ENCODE peak calls at places on chromosomes 6 and 20, in five cellular contexts. One of them, this sample, is unnamed.

GRCh38 chr20:12090920-12091319 is 173.2 kb downstream of the BTBD3 start:
- DNase-seq in choroid plexus epithelial cell: no peak
- DNase-seq in AG10803: no peak
- DNase-seq in astrocyte of the spinal cord: no peak
- DNase-seq in left ventricle myocardium inferior: no peak
- DNase-seq in this sample: no peak

GRCh38 chr20:58698741-58699141 is 6.1 kb downstream of the NPEPL1 start:
- DNase-seq in choroid plexus epithelial cell: no peak
- DNase-seq in AG10803: no peak
- DNase-seq in astrocyte of the spinal cord: no peak
- DNase-seq in left ventricle myocardium inferior: peak; percentile 26
- DNase-seq in this sample: peak; percentile 67

GRCh38 chr20:57006411-57007170 is 259.9 kb downstream of the BMP7 start:
- DNase-seq in choroid plexus epithelial cell: peak; percentile 46
- DNase-seq in AG10803: peak; percentile 23
- DNase-seq in astrocyte of the spinal cord: peak; percentile 28
- DNase-seq in left ventricle myocardium inferior: no peak
- DNase-seq in this sample: no peak

GRCh38 chr6:90375681-90376439 is 79.2 kb upstream of the BACH2 start:
- DNase-seq in choroid plexus epithelial cell: peak; percentile 65
- DNase-seq in AG10803: peak; percentile 72
- DNase-seq in astrocyte of the spinal cord: peak; percentile 83
- DNase-seq in left ventricle myocardium inferior: no peak
- DNase-seq in this sample: no peak

GRCh38 chr20:23362392-23363256 is 642 bp downstream of the GZF1 start:
- DNase-seq in choroid plexus epithelial cell: peak; percentile 47
- DNase-seq in AG10803: peak; percentile 48
- DNase-seq in astrocyte of the spinal cord: peak; percentile 13
- DNase-seq in left ventricle myocardium inferior: peak; percentile 51
- DNase-seq in this sample: peak; percentile 64

GRCh38 chr6:43853066-43853650 is 83.1 kb downstream of the VEGFA start:
- DNase-seq in choroid plexus epithelial cell: peak; percentile 34
- DNase-seq in AG10803: peak; percentile 45
- DNase-seq in astrocyte of the spinal cord: no peak
- DNase-seq in left ventricle myocardium inferior: no peak
- DNase-seq in this sample: no peak

GRCh38 chr6:16437984-16438383 is 199.6 kb downstream of the GMPR start:
- DNase-seq in choroid plexus epithelial cell: no peak
- DNase-seq in AG10803: no peak
- DNase-seq in astrocyte of the spinal cord: no peak
- DNase-seq in left ventricle myocardium inferior: no peak
- DNase-seq in this sample: no peak

GRCh38 chr20:63619086-63619485 is 7.8 kb downstream of the GMEB2 start:
- DNase-seq in choroid plexus epithelial cell: no peak
- DNase-seq in AG10803: no peak
- DNase-seq in astrocyte of the spinal cord: no peak
- DNase-seq in left ventricle myocardium inferior: no peak
- DNase-seq in this sample: no peak

GRCh38 chr6:137798261-137798660 is 68.8 kb upstream of the TNFAIP3 start:
- DNase-seq in choroid plexus epithelial cell: peak; percentile 41
- DNase-seq in AG10803: no peak
- DNase-seq in astrocyte of the spinal cord: no peak
- DNase-seq in left ventricle myocardium inferior: no peak
- DNase-seq in this sample: no peak

GRCh38 chr6:157597461-157598312 is 216.7 kb downstream of the ZDHHC14 start:
- DNase-seq in choroid plexus epithelial cell: peak; percentile 42
- DNase-seq in AG10803: peak; percentile 34
- DNase-seq in astrocyte of the spinal cord: peak; percentile 41
- DNase-seq in left ventricle myocardium inferior: peak; percentile 36
- DNase-seq in this sample: peak; percentile 37

GRCh38 chr6:126803769-126804168 is 314.7 kb upstream of the RSPO3 start:
- DNase-seq in choroid plexus epithelial cell: no peak
- DNase-seq in AG10803: no peak
- DNase-seq in astrocyte of the spinal cord: no peak
- DNase-seq in left ventricle myocardium inferior: no peak
- DNase-seq in this sample: no peak

GRCh38 chr20:47389867-47390347 is 33.4 kb upstream of the ZMYND8 start:
- DNase-seq in choroid plexus epithelial cell: peak; percentile 51
- DNase-seq in AG10803: peak; percentile 45
- DNase-seq in astrocyte of the spinal cord: peak; percentile 39
- DNase-seq in left ventricle myocardium inferior: no peak
- DNase-seq in this sample: no peak

GRCh38 chr6:22764521-22764920 is 195.2 kb downstream of the HDGFL1 start:
- DNase-seq in choroid plexus epithelial cell: peak; percentile 64
- DNase-seq in AG10803: no peak
- DNase-seq in astrocyte of the spinal cord: peak; percentile 72
- DNase-seq in left ventricle myocardium inferior: no peak
- DNase-seq in this sample: no peak

GRCh38 chr20:12847862-12848261 is 160.9 kb upstream of the SPTLC3 start:
- DNase-seq in choroid plexus epithelial cell: peak; percentile 41
- DNase-seq in AG10803: peak; percentile 1
- DNase-seq in astrocyte of the spinal cord: peak; percentile 15
- DNase-seq in left ventricle myocardium inferior: no peak
- DNase-seq in this sample: no peak

GRCh38 chr6:27250955-27251671 is 3.6 kb downstream of the PRSS16 start:
- DNase-seq in choroid plexus epithelial cell: peak; percentile 41
- DNase-seq in AG10803: no peak
- DNase-seq in astrocyte of the spinal cord: no peak
- DNase-seq in left ventricle myocardium inferior: no peak
- DNase-seq in this sample: peak; percentile 29

GRCh38 chr6:130852844-130853554 is 25.8 kb downstream of the SMLR1 start:
- DNase-seq in choroid plexus epithelial cell: peak; percentile 26
- DNase-seq in AG10803: peak; percentile 20
- DNase-seq in astrocyte of the spinal cord: no peak
- DNase-seq in left ventricle myocardium inferior: no peak
- DNase-seq in this sample: no peak

GRCh38 chr6:123402052-123402451 is 234.7 kb downstream of the TRDN start:
- DNase-seq in choroid plexus epithelial cell: no peak
- DNase-seq in AG10803: no peak
- DNase-seq in astrocyte of the spinal cord: no peak
- DNase-seq in left ventricle myocardium inferior: no peak
- DNase-seq in this sample: no peak

GRCh38 chr6:34587325-34587724 is 31.2 kb upstream of the SPDEF start:
- DNase-seq in choroid plexus epithelial cell: no peak
- DNase-seq in AG10803: no peak
- DNase-seq in astrocyte of the spinal cord: no peak
- DNase-seq in left ventricle myocardium inferior: no peak
- DNase-seq in this sample: no peak

GRCh38 chr20:58447733-58448391 is 58.8 kb downstream of the VAPB start:
- DNase-seq in choroid plexus epithelial cell: peak; percentile 77
- DNase-seq in AG10803: peak; percentile 48
- DNase-seq in astrocyte of the spinal cord: peak; percentile 61
- DNase-seq in left ventricle myocardium inferior: no peak
- DNase-seq in this sample: no peak

GRCh38 chr6:14009416-14009815 is 84.7 kb downstream of the RNF182 start:
- DNase-seq in choroid plexus epithelial cell: no peak
- DNase-seq in AG10803: no peak
- DNase-seq in astrocyte of the spinal cord: no peak
- DNase-seq in left ventricle myocardium inferior: no peak
- DNase-seq in this sample: no peak

GRCh38 chr6:10838794-10839333 is 525 bp upstream of the MAK start:
- DNase-seq in choroid plexus epithelial cell: no peak
- DNase-seq in AG10803: no peak
- DNase-seq in astrocyte of the spinal cord: no peak
- DNase-seq in left ventricle myocardium inferior: no peak
- DNase-seq in this sample: no peak

GRCh38 chr20:61635721-61636455 is 383.8 kb downstream of the CDH4 start:
- DNase-seq in choroid plexus epithelial cell: no peak
- DNase-seq in AG10803: no peak
- DNase-seq in astrocyte of the spinal cord: no peak
- DNase-seq in left ventricle myocardium inferior: no peak
- DNase-seq in this sample: no peak

GRCh38 chr20:47050996-47051395 is 156.4 kb downstream of the EYA2 start:
- DNase-seq in choroid plexus epithelial cell: no peak
- DNase-seq in AG10803: no peak
- DNase-seq in astrocyte of the spinal cord: no peak
- DNase-seq in left ventricle myocardium inferior: no peak
- DNase-seq in this sample: no peak

GRCh38 chr6:108968746-108969316 is 120.6 kb downstream of the ARMC2 start:
- DNase-seq in choroid plexus epithelial cell: no peak
- DNase-seq in AG10803: no peak
- DNase-seq in astrocyte of the spinal cord: no peak
- DNase-seq in left ventricle myocardium inferior: no peak
- DNase-seq in this sample: no peak

GRCh38 chr20:57167971-57168693 is 98.3 kb downstream of the BMP7 start:
- DNase-seq in choroid plexus epithelial cell: peak; percentile 10
- DNase-seq in AG10803: no peak
- DNase-seq in astrocyte of the spinal cord: no peak
- DNase-seq in left ventricle myocardium inferior: peak; percentile 52
- DNase-seq in this sample: no peak

GRCh38 chr20:54058420-54059139 is 11.8 kb downstream of the BCAS1 start:
- DNase-seq in choroid plexus epithelial cell: no peak
- DNase-seq in AG10803: no peak
- DNase-seq in astrocyte of the spinal cord: no peak
- DNase-seq in left ventricle myocardium inferior: no peak
- DNase-seq in this sample: no peak

GRCh38 chr6:170424634-170425126 is 118.1 kb downstream of the FAM120B start:
- DNase-seq in choroid plexus epithelial cell: no peak
- DNase-seq in AG10803: no peak
- DNase-seq in astrocyte of the spinal cord: no peak
- DNase-seq in left ventricle myocardium inferior: no peak
- DNase-seq in this sample: no peak

GRCh38 chr20:59787186-59787890 is 146.1 kb downstream of the SYCP2 start:
- DNase-seq in choroid plexus epithelial cell: no peak
- DNase-seq in AG10803: no peak
- DNase-seq in astrocyte of the spinal cord: no peak
- DNase-seq in left ventricle myocardium inferior: no peak
- DNase-seq in this sample: no peak

GRCh38 chr6:116402108-116402507 is 31.4 kb downstream of the DSE start:
- DNase-seq in choroid plexus epithelial cell: no peak
- DNase-seq in AG10803: no peak
- DNase-seq in astrocyte of the spinal cord: no peak
- DNase-seq in left ventricle myocardium inferior: no peak
- DNase-seq in this sample: no peak

GRCh38 chr6:170094686-170095272 is 196.1 kb downstream of the DLL1 start:
- DNase-seq in choroid plexus epithelial cell: no peak
- DNase-seq in AG10803: no peak
- DNase-seq in astrocyte of the spinal cord: no peak
- DNase-seq in left ventricle myocardium inferior: no peak
- DNase-seq in this sample: no peak

GRCh38 chr6:17490724-17491123 is 97.3 kb downstream of the CAP2 start:
- DNase-seq in choroid plexus epithelial cell: peak; percentile 71
- DNase-seq in AG10803: no peak
- DNase-seq in astrocyte of the spinal cord: peak; percentile 50
- DNase-seq in left ventricle myocardium inferior: no peak
- DNase-seq in this sample: no peak

GRCh38 chr20:64056639-64056888 is 6.4 kb upstream of the TCEA2 start:
- DNase-seq in choroid plexus epithelial cell: no peak
- DNase-seq in AG10803: no peak
- DNase-seq in astrocyte of the spinal cord: no peak
- DNase-seq in left ventricle myocardium inferior: no peak
- DNase-seq in this sample: no peak

GRCh38 chr20:18213002-18213401 is 75.3 kb upstream of the ZNF133 start:
- DNase-seq in choroid plexus epithelial cell: no peak
- DNase-seq in AG10803: no peak
- DNase-seq in astrocyte of the spinal cord: no peak
- DNase-seq in left ventricle myocardium inferior: no peak
- DNase-seq in this sample: no peak

GRCh38 chr20:50292324-50293243 is 102.0 kb downstream of the CEBPB start:
- DNase-seq in choroid plexus epithelial cell: peak; percentile 97
- DNase-seq in AG10803: peak; percentile 97
- DNase-seq in astrocyte of the spinal cord: peak; percentile 96
- DNase-seq in left ventricle myocardium inferior: peak; percentile 91
- DNase-seq in this sample: peak; percentile 97

GRCh38 chr20:50293244-50294139 is 102.9 kb downstream of the CEBPB start:
- DNase-seq in choroid plexus epithelial cell: no peak
- DNase-seq in AG10803: no peak
- DNase-seq in astrocyte of the spinal cord: no peak
- DNase-seq in left ventricle myocardium inferior: peak; percentile 17
- DNase-seq in this sample: peak; percentile 14

GRCh38 chr20:50289581-50289980 is 99.0 kb downstream of the CEBPB start:
- DNase-seq in choroid plexus epithelial cell: no peak
- DNase-seq in AG10803: no peak
- DNase-seq in astrocyte of the spinal cord: no peak
- DNase-seq in left ventricle myocardium inferior: no peak
- DNase-seq in this sample: no peak

GRCh38 chr20:50290815-50291214 is 100.2 kb downstream of the CEBPB start:
- DNase-seq in choroid plexus epithelial cell: no peak
- DNase-seq in AG10803: no peak
- DNase-seq in astrocyte of the spinal cord: no peak
- DNase-seq in left ventricle myocardium inferior: no peak
- DNase-seq in this sample: no peak

GRCh38 chr20:50291428-50292323 is 101.0 kb downstream of the CEBPB start:
- DNase-seq in choroid plexus epithelial cell: no peak
- DNase-seq in AG10803: no peak
- DNase-seq in astrocyte of the spinal cord: no peak
- DNase-seq in left ventricle myocardium inferior: peak; percentile 13
- DNase-seq in this sample: peak; percentile 77
- H3K4me3 ChIP-seq in choroid plexus epithelial cell: no peak overlapping the region
- H3K4me3 ChIP-seq in AG10803: no peak overlapping the region
- H3K4me3 ChIP-seq in astrocyte of the spinal cord: no peak overlapping the region
- H3K4me3 ChIP-seq in left ventricle myocardium inferior: no peak overlapping the region
- H3K4me3 ChIP-seq in this sample: no peak overlapping the region

GRCh38 chr6:139262519-139263300 is 29.1 kb downstream of the TXLNB start:
- DNase-seq in choroid plexus epithelial cell: no peak
- DNase-seq in AG10803: no peak
- DNase-seq in astrocyte of the spinal cord: no peak
- DNase-seq in left ventricle myocardium inferior: no peak
- DNase-seq in this sample: no peak
- H3K4me3 ChIP-seq in choroid plexus epithelial cell: no peak overlapping the region
- H3K4me3 ChIP-seq in AG10803: no peak overlapping the region
- H3K4me3 ChIP-seq in astrocyte of the spinal cord: no peak overlapping the region
- H3K4me3 ChIP-seq in left ventricle myocardium inferior: no peak overlapping the region
- H3K4me3 ChIP-seq in this sample: no peak overlapping the region

GRCh38 chr6:118663993-118664985 is 12.9 kb upstream of the CEP85L start:
- DNase-seq in choroid plexus epithelial cell: no peak
- DNase-seq in AG10803: peak; percentile 23
- DNase-seq in astrocyte of the spinal cord: no peak
- DNase-seq in left ventricle myocardium inferior: no peak
- DNase-seq in this sample: no peak
- H3K4me3 ChIP-seq in choroid plexus epithelial cell: no peak overlapping the region
- H3K4me3 ChIP-seq in AG10803: peak overlapping the region; percentile 41
- H3K4me3 ChIP-seq in astrocyte of the spinal cord: no peak overlapping the region
- H3K4me3 ChIP-seq in left ventricle myocardium inferior: peak overlapping the region; percentile 36
- H3K4me3 ChIP-seq in this sample: peak overlapping the region; percentile 54

DNA sequence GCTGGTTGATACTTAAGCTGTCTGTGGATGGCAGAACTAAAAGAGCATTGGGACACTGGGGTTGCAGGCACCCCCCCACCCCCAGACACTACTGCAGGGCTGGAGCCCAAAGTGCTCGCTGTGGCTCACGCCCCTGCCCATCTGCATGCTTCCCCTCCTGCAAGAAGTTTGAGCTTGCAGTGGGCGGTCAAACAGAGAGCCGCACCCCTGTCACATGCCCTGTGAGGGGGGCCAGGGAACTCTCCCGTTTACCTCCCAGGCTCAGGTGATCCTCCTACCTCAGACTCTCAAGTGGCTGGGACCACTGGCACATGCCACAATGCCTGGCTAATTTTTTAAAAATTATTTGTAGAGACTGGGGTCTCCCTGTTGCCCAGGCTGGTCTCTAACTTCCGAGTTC is 63.3 kb downstream of the RIOK1 start:
- DNase-seq in choroid plexus epithelial cell: no peak
- DNase-seq in AG10803: no peak
- DNase-seq in astrocyte of the spinal cord: no peak
- DNase-seq in left ventricle myocardium inferior: no peak
- DNase-seq in this sample: no peak
- H3K4me3 ChIP-seq in choroid plexus epithelial cell: no peak overlapping the region
- H3K4me3 ChIP-seq in AG10803: no peak overlapping the region
- H3K4me3 ChIP-seq in astrocyte of the spinal cord: no peak overlapping the region
- H3K4me3 ChIP-seq in left ventricle myocardium inferior: no peak overlapping the region
- H3K4me3 ChIP-seq in this sample: no peak overlapping the region